ENCODE peak calls at places on chromosomes 1 and 21, in four cellular contexts. One of them, this sample, is unnamed.
A peak's percentile ranks its signal among the peaks of the same experiment; 100 is the strongest.

GRCh38 chr21:35342440-35342839 is 293.3 kb upstream of the RUNX1 start:
- DNase-seq in HCT116: no peak
- DNase-seq in GM12892: peak; percentile 7
- DNase-seq in transverse colon: no peak
- DNase-seq in this sample: peak; percentile 23

GRCh38 chr1:202203238-202204039 is 9.8 kb downstream of the LGR6 start:
- DNase-seq in HCT116: no peak
- DNase-seq in GM12892: no peak
- DNase-seq in transverse colon: no peak
- DNase-seq in this sample: peak; percentile 48

GRCh38 chr1:157539568-157539967 is 12.7 kb downstream of the FCRL5 start:
- DNase-seq in HCT116: no peak
- DNase-seq in GM12892: no peak
- DNase-seq in transverse colon: no peak
- DNase-seq in this sample: no peak

GRCh38 chr1:37477946-37478345 is 3.6 kb downstream of the ZC3H12A start:
- DNase-seq in HCT116: no peak
- DNase-seq in GM12892: no peak
- DNase-seq in transverse colon: peak; percentile 23
- DNase-seq in this sample: no peak

GRCh38 chr1:61561666-61562065 is 163.3 kb downstream of the TM2D1 start:
- DNase-seq in HCT116: no peak
- DNase-seq in GM12892: no peak
- DNase-seq in transverse colon: no peak
- DNase-seq in this sample: no peak

GRCh38 chr1:169873582-169874200 is 20.0 kb downstream of the SCYL3 start:
- DNase-seq in HCT116: no peak
- DNase-seq in GM12892: no peak
- DNase-seq in transverse colon: no peak
- DNase-seq in this sample: no peak

GRCh38 chr1:89464008-89464407 is 60.6 kb upstream of the LRRC8B start:
- DNase-seq in HCT116: no peak
- DNase-seq in GM12892: no peak
- DNase-seq in transverse colon: no peak
- DNase-seq in this sample: no peak

GRCh38 chr1:106268070-106268469 is 788.4 kb upstream of the PRMT6 start:
- DNase-seq in HCT116: no peak
- DNase-seq in GM12892: no peak
- DNase-seq in transverse colon: no peak
- DNase-seq in this sample: no peak

GRCh38 chr1:6500446-6501406 is 9.3 kb upstream of the PLEKHG5 start:
- DNase-seq in HCT116: no peak
- DNase-seq in GM12892: no peak
- DNase-seq in transverse colon: no peak
- DNase-seq in this sample: no peak

GRCh38 chr21:25949701-25950100 is 214.9 kb downstream of the GABPA start:
- DNase-seq in HCT116: no peak
- DNase-seq in GM12892: no peak
- DNase-seq in transverse colon: peak; percentile 45
- DNase-seq in this sample: no peak

GRCh38 chr21:30216041-30216723 is at the start of gene CLDN8:
- DNase-seq in HCT116: no peak
- DNase-seq in GM12892: no peak
- DNase-seq in transverse colon: peak; percentile 65
- DNase-seq in this sample: no peak

GRCh38 chr1:77858725-77859124 is 29.7 kb upstream of the NEXN start:
- DNase-seq in HCT116: no peak
- DNase-seq in GM12892: no peak
- DNase-seq in transverse colon: no peak
- DNase-seq in this sample: no peak

GRCh38 chr1:210684466-210685294 is 356.0 kb downstream of the HHAT start:
- DNase-seq in HCT116: no peak
- DNase-seq in GM12892: peak; percentile 31
- DNase-seq in transverse colon: no peak
- DNase-seq in this sample: peak; percentile 39

GRCh38 chr1:78060857-78061563 is 15.2 kb downstream of the GIPC2 start:
- DNase-seq in HCT116: no peak
- DNase-seq in GM12892: no peak
- DNase-seq in transverse colon: no peak
- DNase-seq in this sample: no peak

GRCh38 chr21:39703578-39703977 is 41.4 kb upstream of the IGSF5 start:
- DNase-seq in HCT116: no peak
- DNase-seq in GM12892: no peak
- DNase-seq in transverse colon: no peak
- DNase-seq in this sample: no peak

GRCh38 chr1:201322653-201323510 is 39.6 kb downstream of the PKP1 start:
- DNase-seq in HCT116: no peak
- DNase-seq in GM12892: no peak
- DNase-seq in transverse colon: no peak
- DNase-seq in this sample: no peak

DNA sequence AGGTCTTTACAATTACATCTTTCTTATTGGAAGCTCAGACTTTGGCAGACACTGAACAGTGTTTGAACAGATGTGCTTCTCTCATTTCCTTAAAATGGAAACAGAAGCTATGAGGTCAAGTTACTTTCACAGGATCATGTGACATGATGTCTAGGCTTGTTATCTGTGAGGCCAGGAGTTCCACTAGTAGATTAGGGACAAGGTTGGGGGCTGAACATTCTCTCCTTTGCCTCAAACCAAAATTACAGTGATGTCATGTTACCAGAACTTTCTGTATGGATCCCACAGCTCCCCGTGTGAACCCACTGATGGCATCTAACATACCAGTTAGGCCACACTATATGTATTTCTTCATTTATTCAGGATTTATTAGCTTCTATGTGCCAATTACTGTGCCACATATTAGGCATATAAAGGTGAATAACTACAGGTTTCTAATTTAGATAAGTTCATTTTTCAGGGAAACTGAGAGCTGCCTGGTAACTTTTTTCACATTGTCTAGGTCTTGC is 6.0 kb downstream of the DYNLT5 start:
- DNase-seq in HCT116: no peak
- DNase-seq in GM12892: no peak
- DNase-seq in transverse colon: no peak
- DNase-seq in this sample: no peak
- TF ChIP-seq POLR2A in HCT116: no peak
- TF ChIP-seq POLR2A in GM12892: no peak
- TF ChIP-seq POLR2A in transverse colon: no peak
- TF ChIP-seq POLR2A in this sample: no peak

GRCh38 chr1:23966973-23967493 is 7.4 kb downstream of the PNRC2 start:
- DNase-seq in HCT116: no peak
- DNase-seq in GM12892: no peak
- DNase-seq in transverse colon: no peak
- DNase-seq in this sample: no peak

GRCh38 chr1:23964235-23964668 is 4.6 kb downstream of the PNRC2 start:
- DNase-seq in HCT116: no peak
- DNase-seq in GM12892: no peak
- DNase-seq in transverse colon: no peak
- DNase-seq in this sample: no peak

GRCh38 chr1:23960291-23960718 is 677 bp downstream of the PNRC2 start:
- DNase-seq in HCT116: no peak
- DNase-seq in GM12892: no peak
- DNase-seq in transverse colon: no peak
- DNase-seq in this sample: no peak

GRCh38 chr1:23964790-23965740 is 5.4 kb downstream of the PNRC2 start:
- DNase-seq in HCT116: no peak
- DNase-seq in GM12892: no peak
- DNase-seq in transverse colon: no peak
- DNase-seq in this sample: no peak

DNA sequence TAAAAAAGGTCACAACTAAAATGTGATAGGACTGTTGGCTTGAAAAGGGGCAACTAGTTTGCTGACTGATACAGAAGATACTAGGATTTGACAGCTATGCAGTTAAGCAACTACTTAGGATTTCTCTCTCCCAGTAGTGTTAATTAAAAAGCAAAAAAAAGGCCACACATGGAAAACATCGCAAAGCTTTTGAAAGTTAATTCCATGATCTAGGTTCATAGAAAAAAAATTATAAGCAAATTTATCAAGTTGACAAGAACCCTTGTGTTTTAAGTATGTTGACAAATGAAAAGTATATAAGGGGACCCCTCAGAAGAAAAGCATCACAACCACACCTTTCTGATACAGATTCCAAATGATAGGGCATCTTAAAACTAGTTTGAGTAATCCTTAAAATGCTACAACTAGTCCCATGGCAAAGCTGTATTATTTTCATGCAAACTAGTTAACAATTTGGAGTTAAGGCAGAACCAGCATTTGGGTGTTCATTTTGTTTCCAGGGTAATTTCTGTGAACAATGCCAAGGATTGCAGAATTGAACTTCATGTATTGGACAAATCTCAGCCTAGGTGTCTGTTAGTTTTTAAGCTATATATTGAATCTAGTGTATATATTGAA is 4.1 kb downstream of the PNRC2 start:
- DNase-seq in HCT116: no peak
- DNase-seq in GM12892: no peak
- DNase-seq in transverse colon: no peak
- DNase-seq in this sample: no peak
- TF ChIP-seq POLR2AphosphoS5 in HCT116: peak; percentile 65
- TF ChIP-seq POLR2AphosphoS5 in GM12892: peak; percentile 90
- TF ChIP-seq POLR2AphosphoS5 in transverse colon: no peak
- TF ChIP-seq POLR2AphosphoS5 in this sample: peak; percentile 73

GRCh38 chr1:42966688-42967609 is 8.3 kb upstream of the SLC2A1 start:
- DNase-seq in HCT116: peak; percentile 90
- DNase-seq in GM12892: no peak
- DNase-seq in transverse colon: peak; percentile 78
- DNase-seq in this sample: no peak

GRCh38 chr1:42968654-42969053 is 10.0 kb upstream of the SLC2A1 start:
- DNase-seq in HCT116: no peak
- DNase-seq in GM12892: no peak
- DNase-seq in transverse colon: no peak
- DNase-seq in this sample: no peak

GRCh38 chr1:42971848-42972291 is 13.2 kb upstream of the SLC2A1 start:
- DNase-seq in HCT116: no peak
- DNase-seq in GM12892: no peak
- DNase-seq in transverse colon: peak; percentile 76
- DNase-seq in this sample: no peak

GRCh38 chr1:42973304-42973703 is 14.6 kb upstream of the SLC2A1 start:
- DNase-seq in HCT116: no peak
- DNase-seq in GM12892: no peak
- DNase-seq in transverse colon: peak; percentile 60
- DNase-seq in this sample: no peak

DNA sequence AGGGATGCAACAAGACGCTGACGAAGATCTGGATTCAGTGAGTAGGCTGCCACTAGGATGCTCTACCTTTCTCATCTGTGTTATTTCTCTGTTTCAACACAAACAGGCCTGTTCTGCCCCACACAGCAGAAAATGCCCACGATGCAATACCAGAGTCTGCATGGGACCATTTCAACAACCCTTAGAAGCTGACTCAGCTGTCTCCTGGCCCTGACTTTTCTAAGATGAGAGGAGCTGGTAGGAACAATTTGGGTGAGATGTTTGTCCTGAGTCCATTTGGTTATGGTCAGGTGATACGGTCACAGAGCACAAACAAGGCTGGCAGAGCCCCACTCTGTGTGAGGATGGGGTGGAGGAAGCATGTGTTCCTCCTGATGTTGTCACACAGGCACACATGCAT is 11.5 kb upstream of the SLC2A1 start:
- DNase-seq in HCT116: no peak
- DNase-seq in GM12892: no peak
- DNase-seq in transverse colon: no peak
- DNase-seq in this sample: no peak
- TF ChIP-seq POLR2A in HCT116: no peak
- TF ChIP-seq POLR2A in GM12892: no peak
- TF ChIP-seq POLR2A in transverse colon: no peak
- TF ChIP-seq POLR2A in this sample: no peak

GRCh38 chr1:45326627-45327591 is at the start of gene HPDL:
- DNase-seq in HCT116: no peak
- DNase-seq in GM12892: peak; percentile 78
- DNase-seq in transverse colon: peak; percentile 80
- DNase-seq in this sample: peak; percentile 79
- TF ChIP-seq POLR2AphosphoS5 in HCT116: no peak
- TF ChIP-seq POLR2AphosphoS5 in GM12892: peak; percentile 94
- TF ChIP-seq POLR2AphosphoS5 in transverse colon: peak; percentile 31
- TF ChIP-seq POLR2AphosphoS5 in this sample: peak; percentile 82

GRCh38 chr1:229558460-229559335 is at the start of gene ABCB10:
- DNase-seq in HCT116: peak; percentile 95
- DNase-seq in GM12892: peak; percentile 87
- DNase-seq in transverse colon: peak; percentile 96
- DNase-seq in this sample: peak; percentile 88
- TF ChIP-seq POLR2A in HCT116: peak; percentile 62
- TF ChIP-seq POLR2A in GM12892: no peak
- TF ChIP-seq POLR2A in transverse colon: peak; percentile 56
- TF ChIP-seq POLR2A in this sample: no peak

GRCh38 chr21:45496151-45496967 is 45.9 kb downstream of the SLC19A1 start:
- DNase-seq in HCT116: no peak
- DNase-seq in GM12892: no peak
- DNase-seq in transverse colon: no peak
- DNase-seq in this sample: no peak
- TF ChIP-seq POLR2AphosphoS5 in HCT116: no peak
- TF ChIP-seq POLR2AphosphoS5 in GM12892: no peak
- TF ChIP-seq POLR2AphosphoS5 in transverse colon: no peak
- TF ChIP-seq POLR2AphosphoS5 in this sample: no peak

DNA sequence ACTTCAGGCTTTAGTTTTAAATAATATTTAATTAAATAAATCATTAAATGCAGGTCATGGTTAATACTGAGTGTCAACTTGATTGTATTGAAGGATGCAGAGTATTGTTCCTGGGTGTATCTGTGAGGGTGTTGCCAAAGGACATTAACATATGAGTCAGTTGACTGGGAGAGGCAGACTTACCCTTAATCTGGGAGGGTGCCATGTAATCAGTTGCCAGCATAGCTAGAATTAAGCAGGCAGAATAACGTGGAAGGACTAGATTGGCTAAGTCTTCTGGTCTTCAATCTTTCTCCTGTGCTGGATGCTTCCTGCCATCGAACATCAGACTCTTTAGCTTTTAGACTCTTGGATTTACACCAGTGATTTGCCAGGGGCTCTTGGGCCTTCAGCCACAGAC is 85.3 kb downstream of the MAP3K21 start:
- DNase-seq in HCT116: no peak
- DNase-seq in GM12892: no peak
- DNase-seq in transverse colon: no peak
- DNase-seq in this sample: no peak
- TF ChIP-seq POLR2A in HCT116: no peak
- TF ChIP-seq POLR2A in GM12892: no peak
- TF ChIP-seq POLR2A in transverse colon: no peak
- TF ChIP-seq POLR2A in this sample: no peak

DNA sequence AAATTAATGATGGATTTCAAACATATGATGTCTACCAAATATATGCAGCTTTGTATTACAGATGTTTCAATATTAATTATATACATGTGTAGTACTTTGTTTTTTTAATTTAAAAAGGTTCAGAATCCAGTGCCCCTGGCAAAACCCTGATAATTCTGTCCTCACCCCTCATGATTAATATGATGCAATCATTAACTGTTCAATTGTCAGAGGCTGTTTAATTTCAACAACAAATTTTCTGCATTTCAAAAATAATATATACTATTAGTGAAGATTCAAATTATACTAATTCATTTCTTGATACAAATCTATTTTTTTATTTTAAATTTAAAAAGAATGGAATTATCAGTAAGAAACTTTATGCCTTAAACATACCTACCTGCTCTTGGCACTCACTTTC is 162.6 kb downstream of the HHIPL2 start:
- DNase-seq in HCT116: no peak
- DNase-seq in GM12892: no peak
- DNase-seq in transverse colon: no peak
- DNase-seq in this sample: no peak
- TF ChIP-seq POLR2AphosphoS5 in HCT116: no peak
- TF ChIP-seq POLR2AphosphoS5 in GM12892: no peak
- TF ChIP-seq POLR2AphosphoS5 in transverse colon: no peak
- TF ChIP-seq POLR2AphosphoS5 in this sample: no peak